ENCODE peak calls at places on chromosome 1, in six cellular contexts. P is hypothalamus; Q is activated T-helper 9 cell treated with anti-CD3 and anti-CD28 coated beads, Interleukin-2, amount 50 U/mL, for 16 hours; W is NB4; X is HuH-7.5; L is DMS153. T is an unnamed sample.

GRCh38 chr1:184753608-184754478 is 815 bp downstream of the EDEM3 start:
- DNase-seq in X (no peak), Q (peak), L (no peak), W (peak), P (no peak), T (peak)

GRCh38 chr1:16173447-16174260 is 17.8 kb upstream of the EPHA2 start:
- DNase-seq in Q (no peak), W (no peak), P (no peak), X (no peak), L (no peak), T (peak)

GRCh38 chr1:163202833-163203451 is at the start of gene RGS5:
- DNase-seq in P (no peak), W (no peak), Q (no peak), L (no peak), X (no peak), T (no peak)

GRCh38 chr1:201504179-201504631 is 2.7 kb downstream of the CSRP1 start:
- DNase-seq in Q (no peak), P (no peak), X (no peak), W (no peak), L (no peak), T (peak)

GRCh38 chr1:107935396-107936064 is 29.4 kb downstream of the VAV3 start:
- DNase-seq in L (no peak), X (no peak), Q (peak), P (no peak), W (peak), T (no peak)

GRCh38 chr1:10682114-10682445 is 114.4 kb downstream of the CASZ1 start:
- DNase-seq in W (no peak), L (no peak), X (no peak), P (no peak), Q (no peak), T (no peak)

GRCh38 chr1:16125088-16125470 is 30.8 kb downstream of the EPHA2 start:
- DNase-seq in L (no peak), X (no peak), W (no peak), P (no peak), Q (no peak), T (no peak)

GRCh38 chr1:94819584-94819944 is 593 bp upstream of the SLC44A3 start:
- DNase-seq in P (no peak), L (no peak), W (no peak), X (no peak), Q (no peak), T (no peak)

GRCh38 chr1:61358770-61359455 is 276.6 kb downstream of the NFIA start:
- DNase-seq in Q (no peak), X (no peak), L (no peak), P (no peak), W (peak), T (no peak)